ENCODE peak calls at places on chromosomes 1 and 21, in six cellular contexts. L is K562, J is H1, P is GM12878, S is SK-N-SH, G is HepG2. E is an unnamed sample.

GRCh38 chr1:210711825-210712224 is 383.1 kb downstream of the HHAT start:
- DNase-seq in L (no peak), J (no peak), P (no peak), S (no peak), G (no peak), E (no peak)

GRCh38 chr21:28793043-28793442 is 199.6 kb downstream of the LTN1 start:
- DNase-seq in L (no peak), J (no peak), P (no peak), S (peak; percentile 11), G (no peak), E (no peak)

GRCh38 chr1:27876341-27877114 is 4.2 kb downstream of the THEMIS2 start:
- DNase-seq in L (no peak), J (no peak), P (no peak), S (no peak), G (no peak), E (no peak)

GRCh38 chr1:167503626-167504458 is 14.5 kb downstream of the CD247 start:
- DNase-seq in L (no peak), J (peak; percentile 42), P (no peak), S (no peak), G (no peak), E (no peak)

GRCh38 chr1:22850681-22851080 is 122.0 kb downstream of the LACTBL1 start:
- DNase-seq in L (no peak), J (no peak), P (no peak), S (peak; percentile 67), G (no peak), E (no peak)

GRCh38 chr1:224432672-224433040 is 1.9 kb downstream of the WDR26 start:
- DNase-seq in L (peak; percentile 25), J (no peak), P (no peak), S (peak; percentile 31), G (no peak), E (no peak)

GRCh38 chr1:168506204-168506819 is 37.5 kb downstream of the XCL2 start:
- DNase-seq in L (no peak), J (no peak), P (no peak), S (no peak), G (no peak), E (no peak)

GRCh38 chr1:32878183-32878582 is 7.5 kb upstream of the FNDC5 start:
- DNase-seq in L (no peak), J (no peak), P (no peak), S (no peak), G (no peak), E (no peak)

GRCh38 chr1:23577056-23577985 is 18.0 kb upstream of the ID3 start:
- DNase-seq in L (peak; percentile 53), J (no peak), P (peak; percentile 92), S (no peak), G (peak; percentile 79), E (no peak)

GRCh38 chr1:247096544-247096943 is 7.6 kb downstream of the ZNF669 start:
- DNase-seq in L (no peak), J (no peak), P (no peak), S (no peak), G (no peak), E (no peak)

GRCh38 chr1:201597551-201598230 is 58.8 kb downstream of the NAV1 start:
- DNase-seq in L (no peak), J (no peak), P (no peak), S (no peak), G (no peak), E (peak; percentile 11)

GRCh38 chr1:204171751-204172178 is 5.6 kb upstream of the REN start:
- DNase-seq in L (no peak), J (no peak), P (no peak), S (no peak), G (peak; percentile 80), E (no peak)

GRCh38 chr21:42130447-42130846 is 59.3 kb downstream of the UMODL1 start:
- DNase-seq in L (no peak), J (no peak), P (no peak), S (no peak), G (no peak), E (no peak)

GRCh38 chr1:111813440-111814304 is 58.0 kb downstream of the DDX20 start:
- DNase-seq in L (no peak), J (no peak), P (no peak), S (no peak), G (peak; percentile 19), E (no peak)

GRCh38 chr1:162570718-162571117 is 9.2 kb downstream of the UAP1 start:
- DNase-seq in L (no peak), J (no peak), P (no peak), S (no peak), G (no peak), E (no peak)
- TF ChIP-seq GABPA in L (no peak), J (no peak), P (no peak), S (no peak), G (no peak), E (no peak)

GRCh38 chr1:82795503-82796149 is 994.9 kb downstream of the ADGRL2 start:
- DNase-seq in L (no peak), J (no peak), P (no peak), S (no peak), G (no peak), E (no peak)
- TF ChIP-seq CTCF in L (no peak), J (no peak), P (no peak), S (peak; percentile 31), G (no peak), E (no peak)

GRCh38 chr1:165637427-165637826 is 6.4 kb downstream of the MGST3 start:
- DNase-seq in L (no peak), J (no peak), P (no peak), S (no peak), G (no peak), E (no peak)

GRCh38 chr1:165633624-165634023 is 2.6 kb downstream of the MGST3 start:
- DNase-seq in L (no peak), J (no peak), P (no peak), S (no peak), G (no peak), E (no peak)

GRCh38 chr1:165635823-165636222 is 4.8 kb downstream of the MGST3 start:
- DNase-seq in L (no peak), J (no peak), P (no peak), S (no peak), G (no peak), E (no peak)

GRCh38 chr1:165634154-165634921 is 3.3 kb downstream of the MGST3 start:
- DNase-seq in L (no peak), J (no peak), P (no peak), S (no peak), G (no peak), E (no peak)

GRCh38 chr1:165635329-165635728 is 4.3 kb downstream of the MGST3 start:
- DNase-seq in L (no peak), J (no peak), P (no peak), S (no peak), G (no peak), E (no peak)
- TF ChIP-seq GABPA in L (no peak), J (no peak), P (no peak), S (no peak), G (no peak), E (no peak)

DNA sequence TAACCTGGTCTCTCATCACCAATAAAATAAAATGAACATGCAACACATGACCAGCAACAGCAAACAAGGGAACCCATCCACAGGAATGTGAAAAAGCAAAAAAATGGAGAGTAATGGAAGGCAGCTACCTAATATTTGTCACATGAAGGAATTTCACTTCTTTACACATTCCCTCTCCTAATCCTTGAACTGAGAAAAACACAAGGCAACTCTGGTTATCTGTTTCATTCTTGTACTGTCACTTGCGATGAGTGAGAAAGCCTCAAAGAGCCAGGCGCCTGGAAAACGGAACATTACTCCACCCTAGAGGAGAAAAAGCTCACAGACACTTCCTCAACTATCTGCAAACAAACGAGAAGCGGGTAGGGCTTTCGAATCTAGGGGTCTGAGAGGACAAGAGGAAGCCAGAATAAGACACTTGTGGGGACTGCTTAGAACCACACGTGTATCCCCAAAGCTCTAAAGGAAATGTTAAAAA is 13.8 kb downstream of the HSF2BP start:
- DNase-seq in L (no peak), J (no peak), P (no peak), S (no peak), G (peak; percentile 58), E (peak; percentile 38)
- TF ChIP-seq CTCF in L (peak; percentile 86), J (peak; percentile 44), P (peak; percentile 43), S (peak; percentile 58), G (peak; percentile 82), E (peak; percentile 7)

DNA sequence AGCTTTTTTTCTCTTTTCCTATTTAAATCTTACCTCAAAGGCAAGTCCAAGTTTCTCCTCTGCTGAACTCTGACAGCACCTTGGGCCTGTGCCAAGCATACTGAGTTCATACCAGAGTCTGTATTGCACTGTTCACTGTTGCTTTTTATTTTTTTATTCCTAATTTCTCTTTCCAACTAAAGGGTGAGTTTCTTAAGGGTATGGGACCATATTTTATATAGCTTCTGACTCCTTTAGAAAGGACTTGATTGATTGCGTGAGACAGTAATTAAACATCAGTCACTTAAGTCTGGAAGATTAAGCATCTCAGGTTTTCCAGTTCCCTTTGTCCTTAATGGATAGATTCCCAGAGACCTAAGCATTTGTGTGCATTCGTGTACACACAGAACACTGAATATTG is 69.9 kb downstream of the CACHD1 start:
- DNase-seq in L (no peak), J (no peak), P (no peak), S (no peak), G (no peak), E (no peak)
- TF ChIP-seq GABPA in L (no peak), J (no peak), P (no peak), S (no peak), G (no peak), E (no peak)

DNA sequence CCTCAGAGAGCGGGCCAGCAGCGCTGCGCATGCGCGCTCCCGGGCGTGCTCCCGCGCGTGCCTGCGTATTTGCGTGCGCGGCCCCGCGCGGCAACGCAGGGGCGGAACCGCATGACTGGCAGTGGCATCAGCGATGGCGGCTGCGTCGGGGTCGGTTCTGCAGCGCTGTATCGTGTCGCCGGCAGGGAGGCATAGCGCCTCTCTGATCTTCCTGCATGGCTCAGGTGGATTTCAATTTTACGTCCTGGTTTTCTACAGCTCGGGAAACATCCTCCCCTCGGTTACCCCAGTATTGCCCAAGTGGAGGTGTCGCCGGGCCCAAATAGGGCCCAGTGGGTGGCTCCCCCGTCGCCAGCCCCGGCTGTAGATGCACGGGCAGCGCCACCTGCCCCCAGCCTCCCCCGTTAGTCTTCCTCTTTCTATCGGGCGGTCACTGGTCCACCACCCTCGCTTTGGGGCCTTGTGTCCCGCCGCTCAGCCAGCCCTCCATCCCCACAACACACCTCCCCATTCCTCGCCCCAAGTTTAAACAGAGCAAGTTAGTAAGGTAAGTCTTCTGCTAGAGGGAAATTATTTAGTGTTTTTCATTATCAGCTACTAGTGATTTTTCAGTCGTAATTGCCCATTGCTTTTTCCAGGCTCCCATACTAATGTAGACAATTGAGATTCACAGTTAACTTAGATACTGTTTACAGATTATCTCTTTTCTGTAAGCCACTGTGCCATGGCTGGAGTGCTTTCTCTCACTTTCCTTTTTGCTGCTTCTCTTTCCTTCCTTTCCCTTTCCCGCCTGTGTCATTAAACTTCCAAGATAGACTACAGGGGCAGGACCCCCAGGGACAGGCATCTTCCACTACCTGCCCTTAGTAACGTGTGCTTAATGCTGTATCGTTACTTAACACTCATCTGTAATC is at the start of gene LYPLAL1:
- DNase-seq in L (peak; percentile 98), J (peak; percentile 88), P (peak; percentile 78), S (peak; percentile 93), G (peak; percentile 74), E (peak; percentile 84)
- TF ChIP-seq CTCF in L (peak; percentile 27), J (peak; percentile 0), P (peak; percentile 21), S (peak; percentile 28), G (peak; percentile 39), E (no peak)

E was measured in HL-60.